ENCODE peak calls at places on chromosome 9, in four cellular contexts. M is T47D; I is stimulated activated CD8-positive, alpha-beta memory T cell treated with anti-CD3 and anti-CD28 coated beads, Interleukin-4, amount 100 ng/mL, for 1 hour; B is HCT116. T is an unnamed sample.

GRCh38 chr9:115063058-115063850 is 54.7 kb downstream of the TNC start:
- DNase-seq in I (no peak), B (no peak), M (no peak), T (no peak)

GRCh38 chr9:38687389-38687842 is 32.5 kb downstream of the FAM240B start:
- DNase-seq in B (peak), M (peak), I (no peak), T (peak)

GRCh38 chr9:479316-479715 is 264.7 kb downstream of the DOCK8 start:
- DNase-seq in M (no peak), I (no peak), B (no peak), T (no peak)

GRCh38 chr9:129626944-129627297 is 958 bp downstream of the NTMT1 start:
- DNase-seq in M (no peak), I (no peak), B (no peak), T (no peak)

GRCh38 chr9:105760053-105760452 is 65.7 kb downstream of the TMEM38B start:
- DNase-seq in I (no peak), M (no peak), B (peak), T (no peak)

GRCh38 chr9:135214054-135214640 is 126.7 kb downstream of the OLFM1 start:
- DNase-seq in B (no peak), M (no peak), I (no peak), T (no peak)

GRCh38 chr9:99607852-99608448 is 213.7 kb upstream of the NR4A3 start:
- DNase-seq in M (no peak), I (no peak), B (no peak), T (no peak)

GRCh38 chr9:120927125-120928014 is 774 bp upstream of the TRAF1 start:
- DNase-seq in I (no peak), B (no peak), M (no peak), T (no peak)

GRCh38 chr9:110258671-110259070 is 2.4 kb upstream of the TXN start:
- DNase-seq in M (no peak), B (no peak), I (no peak), T (peak)

GRCh38 chr9:126392662-126393383 is 66.2 kb downstream of the MVB12B start:
- DNase-seq in M (no peak), B (no peak), I (no peak), T (no peak)

GRCh38 chr9:104810421-104811339 is 46.8 kb downstream of the NIPSNAP3B start:
- DNase-seq in B (no peak), M (peak), I (no peak), T (peak)

GRCh38 chr9:88991066-88992030 is at the start of gene S1PR3:
- DNase-seq in M (peak), B (no peak), I (no peak), T (peak)

GRCh38 chr9:3200331-3200774 is 325.4 kb downstream of the RFX3 start:
- DNase-seq in B (no peak), I (no peak), M (no peak), T (no peak)

GRCh38 chr9:136718463-136719211 is 6.3 kb downstream of the DIPK1B start:
- DNase-seq in M (no peak), I (no peak), B (no peak), T (no peak)

GRCh38 chr9:135339378-135339973 is 140.1 kb upstream of the PPP1R26 start:
- DNase-seq in M (no peak), B (no peak), I (no peak), T (no peak)

GRCh38 chr9:128020692-128021091 is 39.9 kb upstream of the EEIG1 start:
- DNase-seq in I (no peak), B (no peak), M (peak), T (no peak)

GRCh38 chr9:137431416-137431931 is 8.3 kb downstream of the NOXA1 start:
- DNase-seq in M (no peak), B (no peak), I (no peak), T (no peak)

GRCh38 chr9:98942906-98943681 is 613 bp upstream of the COL15A1 start:
- DNase-seq in B (no peak), M (no peak), I (no peak), T (no peak)

GRCh38 chr9:98767196-98767595 is 29.2 kb downstream of the ANKS6 start:
- DNase-seq in B (no peak), I (no peak), M (no peak), T (no peak)

GRCh38 chr9:98515506-98516204 is 193.1 kb downstream of the GABBR2 start:
- DNase-seq in B (no peak), M (no peak), I (no peak), T (no peak)

GRCh38 chr9:76818271-76818670 is 54.0 kb downstream of the PCA3 start:
- DNase-seq in B (peak), M (no peak), I (no peak), T (peak)

GRCh38 chr9:107991581-107991980 is 502.0 kb upstream of the KLF4 start:
- DNase-seq in B (no peak), M (no peak), I (no peak), T (no peak)

GRCh38 chr9:129336601-129337286 is 158.7 kb upstream of the IER5L start:
- DNase-seq in I (no peak), M (no peak), B (no peak), T (peak)